ENCODE peak calls at places on chromosomes 5 and 9, in nine cellular contexts. N is Karpas-422; P is small intestine; F is AG10803; Y is breast epithelium; V is body of pancreas; U is fibroblast of pulmonary artery; H is heart left ventricle; X is effector memory CD4-positive, alpha-beta T cell. E is an unnamed sample.

GRCh38 chr5:29780401-29780800 is 1413.1 kb upstream of the CDH6 start:
- DNase-seq in N (no peak), H (no peak), U (no peak), P (no peak), F (no peak), V (no peak), X (no peak), Y (no peak), E (no peak)

GRCh38 chr5:24110019-24110615 is 534.7 kb downstream of the CDH10 start:
- DNase-seq in F (peak), H (no peak), Y (no peak), U (peak), N (peak), X (no peak), P (no peak), V (no peak), E (no peak)

GRCh38 chr9:71157731-71158130 is 36.3 kb upstream of the TRPM3 start:
- DNase-seq in U (no peak), X (no peak), V (no peak), Y (no peak), H (no peak), P (no peak), N (no peak), F (no peak), E (no peak)

GRCh38 chr5:163908253-163908652 is 402.8 kb downstream of the MAT2B start:
- DNase-seq in Y (no peak), P (no peak), V (no peak), X (no peak), H (no peak), F (no peak), U (no peak), N (no peak), E (no peak)

GRCh38 chr9:19946446-19947109 is 157.7 kb upstream of the SLC24A2 start:
- DNase-seq in F (peak), H (no peak), P (no peak), X (no peak), V (no peak), Y (no peak), U (peak), N (peak), E (peak)

GRCh38 chr9:95901506-95901905 is 26.0 kb downstream of the ERCC6L2 start:
- DNase-seq in H (no peak), N (no peak), V (peak), F (no peak), P (peak), Y (no peak), X (no peak), U (no peak), E (no peak)

GRCh38 chr5:157511656-157512644 is 51.9 kb downstream of the NIPAL4 start:
- DNase-seq in H (peak), F (peak), N (no peak), V (peak), Y (peak), U (peak), X (peak), P (peak), E (peak)

GRCh38 chr9:7237473-7238243 is 479.9 kb downstream of the KDM4C start:
- DNase-seq in N (no peak), X (no peak), H (no peak), F (peak), P (no peak), Y (no peak), V (no peak), U (peak), E (no peak)

GRCh38 chr5:31194892-31195291 is 1.4 kb downstream of the CDH6 start:
- DNase-seq in X (no peak), U (no peak), H (no peak), Y (no peak), F (no peak), P (peak), V (no peak), N (no peak), E (no peak)
- H3K4me3 ChIP-seq in X (no peak), U (peak), H (peak), Y (peak), F (peak), P (no peak), V (no peak), N (no peak), E (no peak)

GRCh38 chr5:143401253-143401845 is 2.1 kb downstream of the NR3C1 start:
- DNase-seq in H (no peak), X (no peak), V (no peak), F (no peak), U (no peak), N (no peak), Y (no peak), P (no peak), E (no peak)

GRCh38 chr5:143401846-143402463 is 1.5 kb downstream of the NR3C1 start:
- DNase-seq in N (peak), X (peak), P (no peak), Y (no peak), V (no peak), H (no peak), U (no peak), F (no peak), E (no peak)

GRCh38 chr5:143402464-143403356 is 776 bp downstream of the NR3C1 start:
- DNase-seq in F (peak), Y (peak), U (peak), V (peak), P (peak), X (peak), H (peak), N (peak), E (peak)

GRCh38 chr5:143399616-143400540 is 3.6 kb downstream of the NR3C1 start:
- DNase-seq in Y (no peak), N (peak), H (no peak), P (no peak), X (no peak), V (no peak), F (no peak), U (no peak), E (no peak)

DNA sequence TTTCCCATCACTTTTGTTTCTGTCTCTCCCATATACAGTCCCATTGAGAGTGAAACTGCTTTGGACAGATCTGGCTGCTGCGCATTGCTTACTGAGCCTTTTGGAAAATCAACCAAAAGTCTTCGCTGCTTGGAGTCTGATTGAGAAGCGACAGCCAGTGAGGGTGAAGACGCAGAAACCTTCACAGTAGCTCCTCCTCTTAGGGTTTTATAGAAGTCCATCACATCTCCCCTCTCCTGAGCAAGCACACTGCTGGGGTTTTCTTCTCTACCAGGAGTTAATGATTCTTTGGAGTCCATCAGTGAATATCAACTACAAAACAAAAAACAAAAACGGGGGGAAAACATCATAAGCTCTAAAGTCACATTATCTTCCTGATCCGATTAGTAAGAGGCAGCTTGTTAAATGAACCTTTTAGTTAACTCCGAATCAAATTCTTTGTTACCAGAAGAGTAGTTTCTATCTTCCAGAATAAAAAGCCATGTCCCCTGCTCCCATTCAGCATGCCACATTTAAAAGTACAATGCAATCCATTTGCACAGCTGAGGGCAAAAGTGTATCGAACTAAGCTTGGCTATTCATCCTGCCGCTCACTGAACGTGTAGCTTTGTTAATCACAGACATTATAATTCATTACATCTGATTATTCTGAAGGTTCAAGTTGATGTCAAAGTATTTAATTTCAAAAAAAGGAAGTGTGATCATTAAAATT is 2.8 kb downstream of the NR3C1 start:
- DNase-seq in U (peak), P (no peak), H (no peak), V (no peak), F (peak), X (no peak), Y (no peak), N (peak), E (peak)
- H3K4me3 ChIP-seq in U (peak), P (no peak), H (peak), V (no peak), F (peak), X (peak), Y (peak), N (peak), E (no peak)

GRCh38 chr9:121289554-121290370 is 21.8 kb downstream of the GSN start:
- DNase-seq in H (no peak), Y (no peak), P (no peak), V (no peak), F (no peak), N (peak), X (no peak), U (no peak), E (no peak)
- H3K4me3 ChIP-seq in H (no peak), Y (peak), P (no peak), V (no peak), F (no peak), N (no peak), X (no peak), U (no peak), E (no peak)

GRCh38 chr9:124222918-124223720 is 34.6 kb upstream of the NEK6 start:
- DNase-seq in U (peak), Y (peak), N (peak), P (peak), H (peak), V (peak), F (peak), X (no peak), E (peak)
- H3K4me3 ChIP-seq in U (no peak), Y (no peak), N (no peak), P (no peak), H (no peak), V (no peak), F (no peak), X (no peak), E (no peak)

GRCh38 chr9:128125575-128126354 is 1.8 kb downstream of the PTGES2 start:
- DNase-seq in U (no peak), N (peak), Y (no peak), V (peak), F (no peak), P (no peak), X (no peak), H (peak), E (no peak)
- H3K4me3 ChIP-seq in U (peak), N (peak), Y (peak), V (no peak), F (peak), P (no peak), X (no peak), H (peak), E (no peak)

DNA sequence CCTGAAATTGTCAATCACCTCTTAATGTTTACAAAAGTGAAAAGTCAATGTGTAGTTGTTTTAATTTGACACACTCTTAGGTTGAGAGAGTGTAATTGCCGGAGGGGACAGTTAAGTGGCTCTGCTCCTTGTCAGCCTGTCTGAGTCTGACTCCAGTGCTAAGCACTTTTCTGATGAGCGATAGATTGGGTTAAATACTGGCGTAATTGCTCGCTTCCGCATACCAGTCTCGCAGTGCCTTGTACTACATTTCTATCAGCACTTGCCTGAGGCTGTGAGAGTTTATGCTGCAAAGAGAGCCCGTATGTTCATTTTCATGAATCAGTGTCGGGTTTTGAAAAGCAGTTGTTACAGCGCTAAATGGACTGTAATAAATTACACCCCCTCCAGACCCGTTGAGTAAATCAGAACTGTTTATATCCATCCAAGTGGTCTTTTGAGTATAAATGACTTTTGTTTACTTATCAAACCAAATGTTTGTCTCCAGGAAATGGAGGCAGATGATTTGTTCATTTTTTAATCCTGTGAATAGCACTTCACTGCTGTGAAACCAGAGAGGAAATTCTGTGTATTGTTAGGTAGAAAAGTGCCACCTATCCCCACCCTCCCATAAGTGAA is 41.0 kb upstream of the DMRT3 start:
- DNase-seq in P (no peak), Y (no peak), V (no peak), H (no peak), N (no peak), F (peak), U (peak), X (no peak), E (no peak)
- H3K4me3 ChIP-seq in P (no peak), Y (no peak), V (no peak), H (no peak), N (no peak), F (no peak), U (no peak), X (no peak), E (no peak)

GRCh38 chr5:71719092-71719964 is at the start of gene CARTPT:
- DNase-seq in X (no peak), U (peak), V (no peak), P (no peak), Y (no peak), H (no peak), F (no peak), N (no peak), E (peak)
- H3K4me3 ChIP-seq in X (no peak), U (no peak), V (no peak), P (no peak), Y (peak), H (no peak), F (no peak), N (no peak), E (no peak)

DNA sequence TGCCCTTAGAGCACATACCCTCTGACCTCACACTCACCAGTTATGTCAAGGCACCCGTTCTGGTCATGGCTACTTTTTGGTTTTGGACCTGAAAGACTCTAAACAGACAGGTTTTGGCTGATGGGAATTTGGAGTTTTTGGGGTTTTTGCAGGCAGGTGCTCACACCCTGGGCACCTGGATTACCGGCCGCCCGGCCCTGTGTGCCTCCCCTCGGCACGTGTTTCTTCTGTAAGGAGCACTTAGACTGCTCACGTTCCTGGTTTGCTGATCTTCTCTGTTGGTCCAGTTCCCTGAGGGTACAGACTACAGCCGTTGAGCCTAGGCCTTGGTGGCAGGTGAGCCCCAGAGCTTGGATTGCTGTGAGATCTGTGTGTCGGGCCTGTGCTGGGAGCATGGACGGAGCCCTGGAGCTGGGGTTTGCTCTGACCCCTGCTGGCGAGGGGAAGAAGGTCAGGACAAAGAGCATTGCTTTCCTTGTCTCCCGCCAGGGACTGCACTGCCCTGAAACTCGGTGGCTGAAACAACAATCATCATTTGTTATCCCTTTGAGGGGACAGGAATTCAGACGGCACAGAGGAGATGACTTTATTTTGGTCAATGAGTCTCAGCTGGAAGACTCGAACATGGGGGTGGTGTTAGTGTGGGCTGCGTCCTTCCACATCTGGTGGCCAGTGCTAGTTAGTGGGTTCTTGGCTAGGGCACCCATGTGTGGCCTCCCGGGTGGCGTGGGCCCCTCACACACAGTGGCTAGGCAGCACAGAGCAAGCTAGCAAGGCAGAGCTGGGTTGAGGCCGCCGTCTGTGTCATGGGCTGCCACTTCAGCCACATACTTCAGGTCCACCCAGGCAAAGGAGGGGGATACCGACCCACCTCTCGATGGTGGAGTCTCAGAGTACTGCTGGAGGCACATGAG is 76.4 kb downstream of the EHMT1 start:
- DNase-seq in N (peak), Y (no peak), H (peak), X (no peak), V (peak), F (peak), U (peak), P (peak), E (peak)
- H3K4me3 ChIP-seq in N (no peak), Y (no peak), H (no peak), X (no peak), V (no peak), F (no peak), U (no peak), P (no peak), E (no peak)

GRCh38 chr5:21225223-21226064 is 1237.4 kb upstream of the CDH18 start:
- DNase-seq in X (no peak), U (no peak), V (no peak), N (no peak), Y (no peak), F (no peak), P (no peak), H (no peak), E (no peak)
- H3K4me3 ChIP-seq in X (no peak), U (no peak), V (no peak), N (no peak), Y (no peak), F (no peak), P (no peak), H (no peak), E (no peak)